ENCODE peak calls at places on chromosomes 12 and 14, in seven cellular contexts. G is cardiac muscle cell, L is lower lobe of right lung, U is astrocyte, C is A673, A is lung, R is left ventricle myocardium inferior. Y is an unnamed sample. For H3K4me1, the result is how much of the 10 kb centered on the place peaks cover.

GRCh38 chr14:93285048-93285447 is 47.8 kb downstream of the BTBD7 start:
- DNase-seq in G (no peak), L (no peak), U (peak), C (no peak), A (no peak), R (no peak), Y (no peak)

GRCh38 chr12:69619050-69619449 is 8.3 kb upstream of the LRRC10 start:
- DNase-seq in G (no peak), L (no peak), U (no peak), C (peak), A (no peak), R (no peak), Y (no peak)

GRCh38 chr14:49306152-49306751 is 279.9 kb downstream of the RPS29 start:
- DNase-seq in G (peak), L (no peak), U (peak), C (peak), A (no peak), R (no peak), Y (no peak)

GRCh38 chr12:28879379-28879778 is 269.7 kb upstream of the FAR2 start:
- DNase-seq in G (no peak), L (no peak), U (no peak), C (no peak), A (no peak), R (no peak), Y (no peak)

GRCh38 chr12:48933664-48934311 is 8.5 kb upstream of the FKBP11 start:
- DNase-seq in G (no peak), L (no peak), U (no peak), C (no peak), A (no peak), R (no peak), Y (no peak)

GRCh38 chr14:100617715-100618693 is 30.8 kb upstream of the BEGAIN start:
- DNase-seq in G (no peak), L (no peak), U (no peak), C (no peak), A (no peak), R (peak), Y (peak)

GRCh38 chr12:108346727-108347710 is 7.9 kb upstream of the CMKLR1 start:
- DNase-seq in G (no peak), L (no peak), U (no peak), C (no peak), A (no peak), R (no peak), Y (no peak)

GRCh38 chr14:27559848-27560247 is 962.0 kb upstream of the NOVA1 start:
- DNase-seq in G (no peak), L (no peak), U (no peak), C (no peak), A (no peak), R (no peak), Y (no peak)

GRCh38 chr12:129393357-129393937 is 510.4 kb downstream of the TMEM132D start:
- DNase-seq in G (peak), L (no peak), U (no peak), C (no peak), A (peak), R (no peak), Y (no peak)

GRCh38 chr12:47107926-47108325 is 28.2 kb upstream of the AMIGO2 start:
- DNase-seq in G (no peak), L (no peak), U (no peak), C (no peak), A (no peak), R (no peak), Y (no peak)

GRCh38 chr14:69573841-69574265 is 818 bp downstream of the CCDC177 start:
- DNase-seq in G (peak), L (no peak), U (no peak), C (peak), A (no peak), R (no peak), Y (no peak)

GRCh38 chr14:39431416-39432178 is 636 bp downstream of the FBXO33 start:
- DNase-seq in G (peak), L (peak), U (no peak), C (peak), A (peak), R (peak), Y (peak)

GRCh38 chr12:13606290-13606689 is 375.1 kb downstream of the GRIN2B start:
- DNase-seq in G (no peak), L (no peak), U (no peak), C (peak), A (no peak), R (no peak), Y (no peak)

GRCh38 chr14:72024043-72024407 is 91.8 kb downstream of the RGS6 start:
- DNase-seq in G (peak), L (no peak), U (peak), C (peak), A (no peak), R (no peak), Y (peak)

GRCh38 chr14:59187802-59188460 is 536 bp upstream of the DAAM1 start:
- DNase-seq in G (peak), L (peak), U (no peak), C (peak), A (no peak), R (peak), Y (peak)

GRCh38 chr12:78096909-78097597 is 266.4 kb downstream of the NAV3 start:
- DNase-seq in G (no peak), L (no peak), U (peak), C (peak), A (no peak), R (no peak), Y (no peak)

GRCh38 chr12:67452119-67452805 is 183.1 kb downstream of the CAND1 start:
- DNase-seq in G (no peak), L (no peak), U (no peak), C (no peak), A (no peak), R (no peak), Y (no peak)

GRCh38 chr14:25178255-25178654 is 128.3 kb upstream of the STXBP6 start:
- DNase-seq in G (no peak), L (no peak), U (no peak), C (no peak), A (no peak), R (no peak), Y (no peak)

GRCh38 chr12:46269429-46270241 is 792 bp upstream of the SLC38A1 start:
- DNase-seq in G (peak), L (no peak), U (peak), C (no peak), A (no peak), R (no peak), Y (peak)

GRCh38 chr12:106147956-106148355 is 9.2 kb upstream of the NUAK1 start:
- DNase-seq in G (peak), L (no peak), U (no peak), C (no peak), A (no peak), R (peak), Y (peak)

GRCh38 chr12:102197789-102198188 is at the start of gene PMCH:
- DNase-seq in G (no peak), L (no peak), U (peak), C (no peak), A (no peak), R (no peak), Y (no peak)

GRCh38 chr12:13044002-13044858 is at the start of gene FAM234B:
- DNase-seq in G (peak), L (peak), U (peak), C (peak), A (peak), R (peak), Y (peak)

GRCh38 chr14:59482471-59483331 is 1.5 kb downstream of the L3HYPDH start:
- DNase-seq in G (peak), L (no peak), U (peak), C (peak), A (no peak), R (no peak), Y (peak)

GRCh38 chr14:54676822-54677708 is 110.1 kb downstream of the SAMD4A start:
- DNase-seq in G (no peak), L (no peak), U (peak), C (peak), A (no peak), R (no peak), Y (no peak)

DNA sequence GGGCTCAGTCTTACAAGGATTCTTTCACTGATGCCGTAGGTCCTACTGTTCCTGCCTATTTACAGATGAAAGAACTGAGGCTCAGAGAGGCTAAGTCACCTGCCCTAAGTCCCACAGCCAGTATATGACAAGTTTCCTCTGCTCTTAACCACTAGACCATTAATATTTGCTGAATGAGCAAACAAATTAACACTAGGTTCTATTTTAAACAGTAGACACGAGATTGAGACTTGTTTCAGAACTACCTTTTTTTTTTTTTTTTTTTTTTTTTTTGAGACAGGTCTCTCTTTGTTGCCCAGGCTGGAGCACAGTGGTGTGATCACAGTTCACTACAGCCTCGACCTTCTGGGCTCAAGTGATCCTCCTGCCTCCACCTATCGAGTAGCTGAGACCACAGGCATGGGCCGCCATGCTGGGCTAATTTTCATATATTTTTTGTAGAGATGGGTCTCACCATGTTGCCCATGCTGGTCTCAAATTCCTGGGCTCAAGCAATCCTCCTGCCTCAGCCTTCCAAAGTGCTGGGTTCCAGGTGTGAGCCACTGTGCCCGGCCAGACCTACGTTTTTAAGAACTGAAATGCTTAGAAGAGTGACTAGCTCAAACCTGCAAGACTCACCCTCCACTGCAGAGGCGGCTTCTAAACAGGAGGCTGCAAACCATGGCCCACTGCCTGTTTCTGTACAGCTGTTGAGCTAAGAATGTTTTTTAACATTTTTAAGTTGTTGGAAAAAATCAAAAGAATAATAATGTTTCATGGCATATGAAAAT is 12.9 kb downstream of the SYNE3 start:
- DNase-seq in G (no peak), L (no peak), U (peak), C (no peak), A (no peak), R (no peak), Y (no peak)
- H3K4me1 ChIP-seq in G (under half), L (under half), U (under half), C (under half), A (under half), R (half or more), Y (under half)

DNA sequence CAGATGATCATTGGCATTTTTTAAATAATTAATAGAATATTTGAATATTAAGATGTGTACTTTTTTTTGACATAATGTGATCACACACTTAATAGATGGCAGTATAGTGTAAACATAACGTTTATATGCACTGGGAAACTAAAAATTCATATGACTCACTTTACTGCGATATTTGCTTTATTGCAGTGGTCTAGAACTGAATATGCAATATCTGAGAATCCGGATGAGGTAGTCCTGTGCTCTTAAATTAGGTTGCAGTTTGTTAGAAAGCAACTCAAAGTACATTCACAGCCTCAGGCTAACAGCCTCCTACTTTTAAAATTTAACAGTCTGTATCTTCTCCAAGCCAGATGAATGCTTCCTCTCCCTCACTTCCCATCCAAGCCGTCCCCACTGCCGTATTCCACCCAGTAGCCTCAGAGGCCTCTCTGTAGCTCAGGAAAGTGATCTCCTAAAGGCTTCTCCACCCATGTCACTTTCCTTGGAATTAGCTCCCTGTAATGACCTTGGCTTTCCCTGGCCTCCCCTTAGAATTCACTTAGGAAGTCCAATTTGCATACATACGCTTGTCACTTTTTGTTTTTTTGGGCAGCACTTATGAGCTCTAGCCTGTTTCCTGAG is 43.8 kb downstream of the TESPA1 start:
- DNase-seq in G (no peak), L (no peak), U (no peak), C (no peak), A (no peak), R (no peak), Y (no peak)
- H3K27ac ChIP-seq in G (no peak), L (no peak), U (no peak), C (no peak), A (no peak), R (no peak), Y (no peak)

GRCh38 chr12:63864456-63864709 is 19.9 kb downstream of the SRGAP1 start:
- DNase-seq in G (no peak), L (no peak), U (no peak), C (no peak), A (no peak), R (no peak), Y (no peak)
- TF ChIP-seq CTCF in G (no peak), L (no peak), U (no peak), C (no peak), A (no peak), R (no peak), Y (no peak)

DNA sequence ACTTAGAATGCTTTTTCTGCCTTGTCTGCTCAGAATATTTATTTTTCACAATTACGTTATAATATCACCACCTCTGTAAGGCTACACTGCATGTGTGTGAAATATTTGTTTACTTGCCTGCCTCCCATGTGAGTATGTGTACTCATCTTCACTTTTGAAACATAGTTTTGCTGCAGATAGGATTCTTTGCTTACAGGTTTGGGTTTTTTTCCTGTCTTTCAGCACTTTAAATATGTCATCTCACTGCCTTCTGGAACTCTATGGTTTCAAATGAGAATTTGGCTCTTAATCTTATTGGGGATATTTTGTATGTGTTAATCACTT is 10.9 kb downstream of the G2E3 start:
- DNase-seq in G (no peak), L (no peak), U (no peak), C (no peak), A (no peak), R (no peak), Y (no peak)
- H3K4me1 ChIP-seq in G (under half), L (under half), U (under half), C (under half), A (under half), R (under half), Y (under half)

Y was measured in testis.